ENCODE peak calls at places on chromosome 13, in eight cellular contexts. D, J, Z, F, I, P, S and U are unnamed samples.

GRCh38 chr13:26992951-26993490 is 178.6 kb downstream of the USP12 start:
- DNase-seq in D (no peak), J (no peak), Z (no peak), F (no peak), I (no peak), P (no peak), S (no peak), U (no peak)

GRCh38 chr13:43221611-43222010 is 198.2 kb downstream of the DNAJC15 start:
- DNase-seq in D (no peak), J (no peak), Z (no peak), F (no peak), I (no peak), P (no peak), S (no peak), U (no peak)

GRCh38 chr13:21894703-21895699 is 224.1 kb downstream of the FGF9 start:
- DNase-seq in D (no peak), J (no peak), Z (no peak), F (no peak), I (no peak), P (no peak), S (no peak), U (no peak)

GRCh38 chr13:94620286-94620896 is 18.7 kb downstream of the GPR180 start:
- DNase-seq in D (no peak), J (no peak), Z (no peak), F (peak), I (no peak), P (peak), S (peak), U (no peak)

GRCh38 chr13:21901772-21902708 is 231.2 kb downstream of the FGF9 start:
- DNase-seq in D (peak), J (no peak), Z (no peak), F (peak), I (no peak), P (no peak), S (no peak), U (no peak)

GRCh38 chr13:44759222-44759721 is 183.1 kb upstream of the TSC22D1 start:
- DNase-seq in D (no peak), J (no peak), Z (no peak), F (no peak), I (no peak), P (no peak), S (no peak), U (no peak)

GRCh38 chr13:73417012-73417615 is 358.3 kb downstream of the KLF5 start:
- DNase-seq in D (no peak), J (no peak), Z (no peak), F (peak), I (no peak), P (peak), S (no peak), U (no peak)

GRCh38 chr13:66853559-66853958 is 376.6 kb downstream of the PCDH9 start:
- DNase-seq in D (no peak), J (no peak), Z (no peak), F (no peak), I (no peak), P (no peak), S (no peak), U (no peak)

GRCh38 chr13:94163535-94163934 is 315.9 kb downstream of the DCT start:
- DNase-seq in D (no peak), J (no peak), Z (no peak), F (no peak), I (no peak), P (no peak), S (no peak), U (no peak)

GRCh38 chr13:88051746-88052482 is 380.7 kb downstream of the SLITRK5 start:
- DNase-seq in D (no peak), J (no peak), Z (no peak), F (no peak), I (no peak), P (no peak), S (no peak), U (no peak)

GRCh38 chr13:85536706-85537105 is 262.5 kb downstream of the SLITRK6 start:
- DNase-seq in D (no peak), J (no peak), Z (no peak), F (no peak), I (peak), P (peak), S (no peak), U (no peak)

GRCh38 chr13:94195715-94196114 is 283.8 kb downstream of the DCT start:
- DNase-seq in D (no peak), J (no peak), Z (no peak), F (peak), I (peak), P (peak), S (no peak), U (peak)

GRCh38 chr13:59680429-59681024 is 483.2 kb downstream of the DIAPH3 start:
- DNase-seq in D (no peak), J (no peak), Z (no peak), F (peak), I (peak), P (peak), S (peak), U (no peak)

GRCh38 chr13:75635101-75635620 is 969 bp upstream of the LMO7 start:
- DNase-seq in D (no peak), J (no peak), Z (no peak), F (no peak), I (no peak), P (no peak), S (peak), U (no peak)

GRCh38 chr13:29858231-29858630 is 7.8 kb upstream of the UBL3 start:
- DNase-seq in D (no peak), J (no peak), Z (no peak), F (no peak), I (no peak), P (no peak), S (no peak), U (no peak)

GRCh38 chr13:74778946-74779345 is 644.7 kb upstream of the KLF12 start:
- DNase-seq in D (no peak), J (no peak), Z (no peak), F (peak), I (no peak), P (no peak), S (no peak), U (no peak)

GRCh38 chr13:60260440-60260839 is 96.7 kb upstream of the DIAPH3 start:
- DNase-seq in D (no peak), J (no peak), Z (no peak), F (no peak), I (no peak), P (no peak), S (no peak), U (no peak)

GRCh38 chr13:25276748-25277147 is 10.5 kb downstream of the MTMR6 start:
- DNase-seq in D (no peak), J (no peak), Z (no peak), F (no peak), I (peak), P (peak), S (no peak), U (no peak)

GRCh38 chr13:20044086-20044485 is 85.6 kb downstream of the ZMYM2 start:
- DNase-seq in D (no peak), J (no peak), Z (no peak), F (no peak), I (no peak), P (no peak), S (no peak), U (no peak)

GRCh38 chr13:114067886-114068722 is 64.3 kb downstream of the RASA3 start:
- DNase-seq in D (no peak), J (no peak), Z (peak), F (no peak), I (no peak), P (no peak), S (peak), U (no peak)

GRCh38 chr13:61960981-61961380 is 545.3 kb upstream of the PCDH20 start:
- DNase-seq in D (no peak), J (no peak), Z (no peak), F (no peak), I (no peak), P (no peak), S (no peak), U (no peak)

GRCh38 chr13:40530961-40531360 is 135.5 kb downstream of the FOXO1 start:
- DNase-seq in D (no peak), J (no peak), Z (no peak), F (no peak), I (no peak), P (no peak), S (peak), U (no peak)
- H3K4me3 ChIP-seq in D (no peak), J (no peak), Z (no peak), F (no peak), I (no peak), P (no peak), S (no peak), U (no peak)

GRCh38 chr13:70723732-70724131 is 615.5 kb upstream of the KLHL1 start:
- DNase-seq in D (no peak), J (no peak), Z (no peak), F (no peak), I (no peak), P (peak), S (no peak), U (no peak)

GRCh38 chr13:70732611-70733010 is 624.4 kb upstream of the KLHL1 start:
- DNase-seq in D (no peak), J (no peak), Z (no peak), F (no peak), I (no peak), P (no peak), S (no peak), U (no peak)

DNA sequence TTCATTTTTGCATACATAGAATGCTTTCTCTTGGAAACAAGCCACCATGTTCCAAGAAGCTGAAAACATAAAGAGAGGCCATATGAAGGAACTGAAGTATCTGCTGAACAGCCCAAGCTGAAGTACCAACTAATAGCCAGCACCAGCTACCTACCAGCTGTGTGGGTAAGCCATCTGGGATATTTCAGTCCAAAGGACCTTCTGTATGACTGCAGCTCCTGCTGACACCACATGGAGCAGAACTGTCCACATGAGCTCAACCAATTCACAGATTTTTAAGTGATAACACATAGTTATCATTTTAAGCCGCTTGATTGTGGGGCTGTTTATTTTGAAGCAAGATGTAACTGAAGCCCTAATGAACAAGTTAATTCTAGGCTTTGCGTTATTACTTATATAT is 621.1 kb upstream of the KLHL1 start:
- DNase-seq in D (no peak), J (no peak), Z (no peak), F (no peak), I (no peak), P (no peak), S (no peak), U (no peak)
- TF ChIP-seq CTCF in D (no peak), J (no peak), Z (no peak), F (no peak), I (no peak), P (no peak), S (no peak), U (peak)

GRCh38 chr13:99967498-99967883 is 4.1 kb downstream of the ZIC5 start:
- DNase-seq in D (no peak), J (no peak), Z (no peak), F (no peak), I (no peak), P (no peak), S (no peak), U (no peak)

GRCh38 chr13:99968521-99969367 is 2.8 kb downstream of the ZIC5 start:
- DNase-seq in D (no peak), J (no peak), Z (no peak), F (no peak), I (no peak), P (no peak), S (no peak), U (no peak)

GRCh38 chr13:99969368-99969933 is 2.1 kb downstream of the ZIC5 start:
- DNase-seq in D (no peak), J (no peak), Z (no peak), F (no peak), I (no peak), P (no peak), S (no peak), U (no peak)

GRCh38 chr13:99969934-99970760 is 1.4 kb downstream of the ZIC5 start:
- DNase-seq in D (no peak), J (no peak), Z (no peak), F (no peak), I (no peak), P (no peak), S (peak), U (no peak)

DNA sequence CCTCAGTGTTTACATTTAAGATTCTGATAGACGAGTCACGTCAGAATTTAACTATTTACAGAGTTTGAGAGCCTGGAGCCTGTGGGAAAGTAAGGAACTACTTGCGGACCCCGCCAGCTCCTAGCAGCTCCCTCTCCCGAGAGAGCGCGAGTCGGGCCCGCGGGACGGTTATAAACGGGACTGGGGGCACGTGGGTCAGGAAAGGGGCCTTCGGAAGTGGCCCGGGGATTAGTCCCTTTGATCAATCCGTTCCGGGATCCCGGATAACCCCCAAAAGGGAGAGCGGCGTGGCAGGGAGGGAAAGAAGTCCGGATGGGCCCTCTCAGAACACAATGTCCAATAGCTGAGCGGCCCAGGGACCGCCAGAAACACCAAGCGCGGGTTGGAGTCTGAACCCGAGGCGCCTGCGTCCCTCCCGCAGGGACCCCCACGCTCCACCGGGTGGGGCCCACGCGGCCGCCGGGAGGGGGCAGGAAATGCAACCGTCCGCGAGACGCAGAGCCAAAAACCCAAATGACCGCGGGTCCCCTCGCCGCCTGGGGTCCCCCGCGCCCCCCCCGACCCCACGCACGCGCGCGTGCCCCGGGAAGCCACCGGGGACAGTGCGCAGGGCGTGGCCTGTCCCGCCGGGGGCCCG is 3.6 kb downstream of the ZIC5 start:
- DNase-seq in D (no peak), J (no peak), Z (no peak), F (no peak), I (no peak), P (no peak), S (no peak), U (no peak)
- H3K4me3 ChIP-seq in D (peak), J (peak), Z (peak), F (no peak), I (no peak), P (peak), S (no peak), U (no peak)

GRCh38 chr13:33373624-33374023 is 88.1 kb upstream of the STARD13 start:
- DNase-seq in D (no peak), J (no peak), Z (no peak), F (no peak), I (no peak), P (no peak), S (no peak), U (no peak)
- TF ChIP-seq CTCF in D (no peak), J (no peak), Z (no peak), F (peak), I (peak), P (no peak), S (no peak), U (no peak)

GRCh38 chr13:63408227-63409202 is 1992.9 kb upstream of the PCDH20 start:
- DNase-seq in D (no peak), J (no peak), Z (no peak), F (peak), I (peak), P (no peak), S (no peak), U (no peak)
- H3K4me3 ChIP-seq in D (no peak), J (no peak), Z (no peak), F (no peak), I (no peak), P (no peak), S (no peak), U (no peak)

GRCh38 chr13:110680852-110681251 is 25.1 kb downstream of the CARS2 start:
- DNase-seq in D (no peak), J (no peak), Z (no peak), F (no peak), I (no peak), P (peak), S (peak), U (no peak)
- TF ChIP-seq CTCF in D (peak), J (peak), Z (peak), F (peak), I (peak), P (peak), S (peak), U (peak)

DNA sequence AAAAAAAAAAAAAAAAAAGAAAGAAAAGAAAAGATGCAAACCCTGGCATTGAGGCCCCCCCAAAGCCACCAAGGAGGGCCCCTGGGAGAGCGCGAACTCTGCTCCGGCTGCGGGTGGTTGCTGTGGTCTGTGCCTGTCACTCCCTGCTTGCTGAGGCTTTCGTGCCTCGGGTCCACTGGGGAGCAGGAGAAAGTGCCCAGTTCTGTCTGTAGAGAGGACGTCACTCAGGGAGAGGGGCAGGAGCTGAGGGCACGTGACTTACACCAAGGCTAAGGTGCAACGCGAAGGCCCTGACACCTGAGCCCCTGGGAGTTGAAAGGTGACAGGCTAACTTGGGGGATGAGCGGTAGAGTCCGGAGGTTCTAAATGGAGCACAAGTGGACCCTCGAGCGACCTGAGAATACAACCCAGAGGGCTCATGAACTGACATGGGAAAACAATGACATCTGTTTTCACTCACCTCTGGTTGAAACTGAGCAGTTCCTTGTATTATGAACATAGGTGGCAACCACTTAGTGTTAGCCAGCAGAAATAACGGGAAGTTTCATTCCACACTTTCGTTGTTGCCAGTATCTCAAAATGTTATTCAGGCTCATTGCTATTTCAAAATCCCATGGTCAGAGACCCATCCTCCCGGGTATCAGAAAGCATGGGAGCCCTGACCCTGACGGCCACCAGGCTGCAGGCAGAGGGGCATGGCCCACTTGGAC is 69.2 kb upstream of the TM9SF2 start:
- DNase-seq in D (no peak), J (no peak), Z (no peak), F (peak), I (no peak), P (no peak), S (no peak), U (no peak)
- H3K4me3 ChIP-seq in D (peak), J (peak), Z (no peak), F (peak), I (no peak), P (peak), S (peak), U (no peak)

DNA sequence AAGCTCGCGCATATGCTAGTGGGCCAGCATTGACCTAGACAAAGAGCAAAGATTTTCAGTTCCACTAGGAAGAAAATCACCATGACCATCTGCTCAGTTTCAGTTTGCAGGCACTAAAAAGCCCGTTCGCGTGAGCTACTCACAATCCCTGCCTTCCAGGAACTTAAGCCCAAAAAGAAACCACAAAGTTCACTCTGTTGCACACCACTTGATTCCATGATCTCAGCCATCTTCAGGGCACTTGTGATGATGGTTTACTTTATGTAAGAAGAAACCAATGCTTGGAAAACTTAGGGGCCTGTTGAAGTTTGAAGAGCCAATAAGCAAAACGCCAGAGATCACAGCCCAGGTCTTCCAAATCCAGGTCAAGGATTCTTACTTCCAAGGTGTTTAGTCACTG is 45.0 kb upstream of the SLC15A1 start:
- DNase-seq in D (no peak), J (no peak), Z (no peak), F (no peak), I (no peak), P (no peak), S (no peak), U (no peak)
- TF ChIP-seq CTCF in D (no peak), J (no peak), Z (no peak), F (no peak), I (no peak), P (no peak), S (no peak), U (no peak)